ENCODE peak calls at places on chromosomes 2 and 18, in eight cellular contexts. Y, J, W, E, I, K, H and X are unnamed samples.

GRCh38 chr2:10526281-10526680 is 78.2 kb upstream of the ODC1 start:
- DNase-seq in Y (no peak), J (peak), W (no peak), E (no peak), I (no peak), K (no peak), H (no peak), X (no peak)

GRCh38 chr2:30877833-30878232 is 70.6 kb upstream of the CAPN13 start:
- DNase-seq in Y (no peak), J (no peak), W (no peak), E (no peak), I (no peak), K (no peak), H (no peak), X (no peak)

GRCh38 chr18:34801769-34802168 is 91.7 kb downstream of the DTNA start:
- DNase-seq in Y (no peak), J (no peak), W (peak), E (no peak), I (peak), K (no peak), H (no peak), X (no peak)

GRCh38 chr2:120539937-120540718 is 194.2 kb downstream of the INHBB start:
- DNase-seq in Y (peak), J (peak), W (peak), E (no peak), I (peak), K (peak), H (no peak), X (no peak)

GRCh38 chr2:128369626-128370467 is 51.2 kb upstream of the HS6ST1 start:
- DNase-seq in Y (no peak), J (peak), W (no peak), E (no peak), I (no peak), K (no peak), H (no peak), X (no peak)

GRCh38 chr18:13258792-13259385 is 40.3 kb downstream of the LDLRAD4 start:
- DNase-seq in Y (no peak), J (no peak), W (no peak), E (no peak), I (no peak), K (no peak), H (no peak), X (no peak)

GRCh38 chr2:96839288-96839874 is 4.4 kb downstream of the ANKRD23 start:
- DNase-seq in Y (no peak), J (peak), W (no peak), E (peak), I (no peak), K (peak), H (no peak), X (no peak)

GRCh38 chr2:47277187-47277586 is 122.1 kb upstream of the STPG4 start:
- DNase-seq in Y (no peak), J (no peak), W (no peak), E (no peak), I (no peak), K (no peak), H (no peak), X (no peak)

GRCh38 chr2:241161646-241162281 is 11.5 kb downstream of the PPP1R7 start:
- DNase-seq in Y (peak), J (peak), W (peak), E (no peak), I (peak), K (peak), H (no peak), X (peak)

GRCh38 chr18:11114653-11115052 is 34.7 kb downstream of the PIEZO2 start:
- DNase-seq in Y (no peak), J (no peak), W (peak), E (no peak), I (no peak), K (no peak), H (no peak), X (no peak)

GRCh38 chr2:65473045-65473444 is 40.6 kb upstream of the SPRED2 start:
- DNase-seq in Y (no peak), J (no peak), W (no peak), E (no peak), I (no peak), K (no peak), H (no peak), X (no peak)

GRCh38 chr2:37654419-37654818 is 17.0 kb downstream of the CDC42EP3 start:
- DNase-seq in Y (no peak), J (no peak), W (no peak), E (no peak), I (no peak), K (no peak), H (no peak), X (no peak)

GRCh38 chr2:125427721-125428315 is 1228.1 kb upstream of the GYPC start:
- DNase-seq in Y (no peak), J (no peak), W (no peak), E (no peak), I (no peak), K (no peak), H (no peak), X (no peak)

GRCh38 chr2:216101109-216101508 is 8.0 kb upstream of the XRCC5 start:
- DNase-seq in Y (no peak), J (no peak), W (no peak), E (no peak), I (no peak), K (no peak), H (no peak), X (no peak)

GRCh38 chr2:170932948-170933347 is 3.9 kb downstream of the GORASP2 start:
- DNase-seq in Y (no peak), J (no peak), W (no peak), E (no peak), I (no peak), K (no peak), H (no peak), X (no peak)
- TF ChIP-seq CTCF in Y (no peak), J (no peak), W (no peak), E (no peak), I (no peak), K (no peak), H (peak), X (no peak)

GRCh38 chr2:165691615-165692014 is 102.4 kb downstream of the GALNT3 start:
- DNase-seq in Y (peak), J (no peak), W (peak), E (no peak), I (peak), K (no peak), H (no peak), X (no peak)
- TF ChIP-seq CTCF in Y (no peak), J (no peak), W (peak), E (no peak), I (no peak), K (no peak), H (no peak), X (no peak)

DNA sequence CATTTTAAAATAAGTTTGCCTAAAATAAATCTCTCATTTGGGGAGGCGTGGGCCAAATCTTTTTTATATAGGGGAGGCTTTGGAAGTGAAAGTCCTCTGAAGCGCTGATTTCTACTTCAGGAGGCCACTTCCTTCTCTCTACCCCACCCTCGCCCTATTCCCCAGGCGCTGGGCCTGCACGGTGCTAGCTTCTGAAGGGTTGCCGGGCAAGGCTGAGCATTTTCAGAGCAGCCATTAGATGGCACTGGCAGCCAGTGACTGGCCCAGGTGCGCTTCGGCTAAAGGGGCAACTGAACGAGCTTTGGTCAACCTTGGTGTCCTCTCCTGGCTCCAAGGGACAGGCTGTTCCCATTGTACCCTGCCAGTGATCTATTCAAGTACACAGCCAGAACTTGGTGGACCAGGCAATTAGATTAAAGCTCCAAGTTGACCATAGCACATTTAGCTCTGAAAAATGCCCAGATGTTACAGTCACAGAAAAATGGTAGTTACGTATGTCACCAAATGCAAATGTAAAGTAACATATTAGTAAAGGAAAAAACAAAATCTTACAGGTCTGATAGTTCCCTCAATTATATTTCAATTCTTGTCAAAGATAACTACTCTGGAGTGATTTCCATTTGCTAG is 2.3 kb downstream of the POMC start:
- DNase-seq in Y (no peak), J (peak), W (no peak), E (peak), I (no peak), K (no peak), H (peak), X (no peak)
- TF ChIP-seq CTCF in Y (no peak), J (no peak), W (peak), E (peak), I (peak), K (no peak), H (peak), X (no peak)

GRCh38 chr2:11533278-11534077 is at the start of gene GREB1:
- DNase-seq in Y (no peak), J (no peak), W (no peak), E (no peak), I (no peak), K (no peak), H (no peak), X (no peak)

GRCh38 chr2:11532434-11533055 is 1.3 kb upstream of the GREB1 start:
- DNase-seq in Y (peak), J (no peak), W (peak), E (no peak), I (no peak), K (no peak), H (no peak), X (no peak)

GRCh38 chr2:11535899-11536344 is 2.1 kb downstream of the GREB1 start:
- DNase-seq in Y (no peak), J (no peak), W (no peak), E (no peak), I (no peak), K (no peak), H (no peak), X (no peak)

GRCh38 chr2:11534078-11534745 is 367 bp downstream of the GREB1 start:
- DNase-seq in Y (no peak), J (no peak), W (no peak), E (no peak), I (no peak), K (no peak), H (no peak), X (no peak)

DNA sequence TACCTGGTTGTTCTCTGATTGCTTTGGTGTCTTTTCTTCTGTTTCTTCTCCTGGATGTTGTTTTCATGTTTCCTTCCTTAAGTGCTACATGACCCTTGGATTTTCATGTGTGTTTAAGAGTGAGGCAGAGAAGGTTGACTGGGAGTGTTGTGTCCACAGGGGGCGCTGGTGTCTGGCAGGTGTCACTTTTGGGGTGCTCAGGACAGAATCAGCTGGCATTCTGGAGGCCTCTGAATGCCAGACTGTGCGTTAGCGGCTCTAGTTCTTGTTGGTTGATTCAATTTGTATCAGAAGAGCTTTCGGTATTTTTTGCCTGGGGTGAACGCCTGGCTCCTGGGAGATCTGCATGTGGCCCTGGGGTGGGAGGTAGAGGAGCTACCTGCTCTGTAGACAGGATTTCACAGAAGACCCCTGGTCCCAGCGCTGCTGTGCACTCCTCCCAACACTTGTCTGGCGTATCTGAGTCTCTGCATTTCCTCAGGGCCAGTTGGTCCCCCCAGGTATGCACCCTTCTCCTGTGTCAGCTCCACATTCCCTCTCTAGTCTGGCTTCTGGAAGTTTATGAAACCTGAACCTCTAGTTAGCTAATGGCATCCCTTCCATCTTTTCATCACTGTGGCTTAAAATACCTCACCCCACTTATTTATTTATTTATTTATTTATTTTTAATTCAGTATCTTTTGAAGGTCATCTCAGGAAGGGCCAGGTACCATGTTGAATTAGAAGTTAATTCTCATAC is 1.1 kb downstream of the GREB1 start:
- DNase-seq in Y (no peak), J (no peak), W (no peak), E (no peak), I (no peak), K (no peak), H (no peak), X (no peak)
- TF ChIP-seq CTCF in Y (no peak), J (no peak), W (peak), E (peak), I (peak), K (no peak), H (peak), X (no peak)

GRCh38 chr2:219560037-219560892 is 11.1 kb downstream of the OBSL1 start:
- DNase-seq in Y (peak), J (no peak), W (no peak), E (no peak), I (no peak), K (no peak), H (no peak), X (no peak)
- TF ChIP-seq CTCF in Y (peak), J (peak), W (peak), E (peak), I (peak), K (peak), H (peak), X (no peak)

GRCh38 chr2:100034431-100034830 is 108.0 kb downstream of the AFF3 start:
- DNase-seq in Y (no peak), J (no peak), W (no peak), E (no peak), I (no peak), K (no peak), H (no peak), X (no peak)
- TF ChIP-seq CTCF in Y (no peak), J (no peak), W (no peak), E (no peak), I (no peak), K (no peak), H (no peak), X (no peak)

GRCh38 chr2:126788113-126788512 is 110.6 kb upstream of the TEX51 start:
- DNase-seq in Y (no peak), J (no peak), W (no peak), E (no peak), I (no peak), K (no peak), H (no peak), X (no peak)
- TF ChIP-seq CTCF in Y (no peak), J (no peak), W (no peak), E (no peak), I (no peak), K (no peak), H (no peak), X (no peak)